ENCODE peak calls at places on chromosomes 12 and 14, in nine cellular contexts. One of them, this sample, is unnamed.

GRCh38 chr12:464484-465267 is 4.9 kb downstream of the B4GALNT3 start:
- DNase-seq in IMR-90: no peak
- DNase-seq in hepatocyte: no peak
- DNase-seq in BE2C: no peak
- DNase-seq in glutamatergic neuron: no peak
- DNase-seq in AG10803: no peak
- DNase-seq in colonic mucosa: no peak
- DNase-seq in endodermal cell: no peak
- DNase-seq in Panc1: no peak
- DNase-seq in this sample: no peak

GRCh38 chr14:74551001-74551400 is 57.4 kb downstream of the ISCA2 start:
- DNase-seq in IMR-90: no peak
- DNase-seq in hepatocyte: no peak
- DNase-seq in BE2C: no peak
- DNase-seq in glutamatergic neuron: no peak
- DNase-seq in AG10803: no peak
- DNase-seq in colonic mucosa: no peak
- DNase-seq in endodermal cell: no peak
- DNase-seq in Panc1: no peak
- DNase-seq in this sample: no peak

GRCh38 chr14:77151918-77152588 is 10.5 kb upstream of the ZDHHC22 start:
- DNase-seq in IMR-90: peak; percentile 28
- DNase-seq in hepatocyte: no peak
- DNase-seq in BE2C: peak; percentile 23
- DNase-seq in glutamatergic neuron: no peak
- DNase-seq in AG10803: peak; percentile 34
- DNase-seq in colonic mucosa: no peak
- DNase-seq in endodermal cell: no peak
- DNase-seq in Panc1: peak; percentile 24
- DNase-seq in this sample: no peak

GRCh38 chr14:89625988-89626806 is 209.2 kb upstream of the FOXN3 start:
- DNase-seq in IMR-90: no peak
- DNase-seq in hepatocyte: no peak
- DNase-seq in BE2C: no peak
- DNase-seq in glutamatergic neuron: no peak
- DNase-seq in AG10803: no peak
- DNase-seq in colonic mucosa: no peak
- DNase-seq in endodermal cell: no peak
- DNase-seq in Panc1: no peak
- DNase-seq in this sample: no peak

GRCh38 chr12:28870839-28871440 is 278.1 kb upstream of the FAR2 start:
- DNase-seq in IMR-90: peak; percentile 20
- DNase-seq in hepatocyte: no peak
- DNase-seq in BE2C: no peak
- DNase-seq in glutamatergic neuron: no peak
- DNase-seq in AG10803: no peak
- DNase-seq in colonic mucosa: no peak
- DNase-seq in endodermal cell: no peak
- DNase-seq in Panc1: no peak
- DNase-seq in this sample: no peak

GRCh38 chr14:104576607-104577332 is 2.8 kb upstream of the C14orf180 start:
- DNase-seq in IMR-90: no peak
- DNase-seq in hepatocyte: peak; percentile 70
- DNase-seq in BE2C: no peak
- DNase-seq in glutamatergic neuron: peak; percentile 52
- DNase-seq in AG10803: no peak
- DNase-seq in colonic mucosa: peak; percentile 69
- DNase-seq in endodermal cell: peak; percentile 64
- DNase-seq in Panc1: no peak
- DNase-seq in this sample: no peak

GRCh38 chr14:52922656-52923055 is 28.2 kb downstream of the FERMT2 start:
- DNase-seq in IMR-90: peak; percentile 69
- DNase-seq in hepatocyte: no peak
- DNase-seq in BE2C: no peak
- DNase-seq in glutamatergic neuron: no peak
- DNase-seq in AG10803: peak; percentile 50
- DNase-seq in colonic mucosa: no peak
- DNase-seq in endodermal cell: no peak
- DNase-seq in Panc1: no peak
- DNase-seq in this sample: no peak

GRCh38 chr12:65364021-65364420 is 85.5 kb downstream of the MSRB3 start:
- DNase-seq in IMR-90: peak; percentile 37
- DNase-seq in hepatocyte: no peak
- DNase-seq in BE2C: no peak
- DNase-seq in glutamatergic neuron: no peak
- DNase-seq in AG10803: peak; percentile 54
- DNase-seq in colonic mucosa: no peak
- DNase-seq in endodermal cell: no peak
- DNase-seq in Panc1: no peak
- DNase-seq in this sample: no peak

GRCh38 chr14:103657466-103657865 is 28.5 kb downstream of the KLC1 start:
- DNase-seq in IMR-90: peak; percentile 90
- DNase-seq in hepatocyte: no peak
- DNase-seq in BE2C: no peak
- DNase-seq in glutamatergic neuron: no peak
- DNase-seq in AG10803: peak; percentile 91
- DNase-seq in colonic mucosa: no peak
- DNase-seq in endodermal cell: no peak
- DNase-seq in Panc1: no peak
- DNase-seq in this sample: no peak

GRCh38 chr14:94598816-94599655 is 13.2 kb upstream of the SERPINA3 start:
- DNase-seq in IMR-90: peak; percentile 97
- DNase-seq in hepatocyte: peak; percentile 90
- DNase-seq in BE2C: no peak
- DNase-seq in glutamatergic neuron: no peak
- DNase-seq in AG10803: peak; percentile 95
- DNase-seq in colonic mucosa: peak; percentile 80
- DNase-seq in endodermal cell: peak; percentile 70
- DNase-seq in Panc1: no peak
- DNase-seq in this sample: no peak

GRCh38 chr12:12408265-12408690 is 51.4 kb downstream of the BORCS5 start:
- DNase-seq in IMR-90: no peak
- DNase-seq in hepatocyte: no peak
- DNase-seq in BE2C: no peak
- DNase-seq in glutamatergic neuron: no peak
- DNase-seq in AG10803: no peak
- DNase-seq in colonic mucosa: no peak
- DNase-seq in endodermal cell: no peak
- DNase-seq in Panc1: no peak
- DNase-seq in this sample: no peak

GRCh38 chr12:132306885-132307191 is 22.6 kb downstream of the GALNT9 start:
- DNase-seq in IMR-90: no peak
- DNase-seq in hepatocyte: no peak
- DNase-seq in BE2C: no peak
- DNase-seq in glutamatergic neuron: peak; percentile 6
- DNase-seq in AG10803: no peak
- DNase-seq in colonic mucosa: no peak
- DNase-seq in endodermal cell: no peak
- DNase-seq in Panc1: no peak
- DNase-seq in this sample: no peak
- TF ChIP-seq CTCF in IMR-90: no peak
- TF ChIP-seq CTCF in hepatocyte: no peak
- TF ChIP-seq CTCF in BE2C: no peak
- TF ChIP-seq CTCF in glutamatergic neuron: no peak
- TF ChIP-seq CTCF in AG10803: no peak
- TF ChIP-seq CTCF in colonic mucosa: no peak
- TF ChIP-seq CTCF in endodermal cell: no peak
- TF ChIP-seq CTCF in Panc1: no peak
- TF ChIP-seq CTCF in this sample: no peak

GRCh38 chr14:49549446-49549845 is 36.7 kb downstream of the RPS29 start:
- DNase-seq in IMR-90: no peak
- DNase-seq in hepatocyte: no peak
- DNase-seq in BE2C: no peak
- DNase-seq in glutamatergic neuron: no peak
- DNase-seq in AG10803: no peak
- DNase-seq in colonic mucosa: no peak
- DNase-seq in endodermal cell: peak; percentile 48
- DNase-seq in Panc1: no peak
- DNase-seq in this sample: no peak

GRCh38 chr14:49552630-49553029 is 33.5 kb downstream of the RPS29 start:
- DNase-seq in IMR-90: no peak
- DNase-seq in hepatocyte: no peak
- DNase-seq in BE2C: no peak
- DNase-seq in glutamatergic neuron: no peak
- DNase-seq in AG10803: no peak
- DNase-seq in colonic mucosa: no peak
- DNase-seq in endodermal cell: no peak
- DNase-seq in Panc1: no peak
- DNase-seq in this sample: no peak

GRCh38 chr14:49551569-49551968 is 34.6 kb downstream of the RPS29 start:
- DNase-seq in IMR-90: no peak
- DNase-seq in hepatocyte: no peak
- DNase-seq in BE2C: no peak
- DNase-seq in glutamatergic neuron: no peak
- DNase-seq in AG10803: no peak
- DNase-seq in colonic mucosa: no peak
- DNase-seq in endodermal cell: no peak
- DNase-seq in Panc1: no peak
- DNase-seq in this sample: no peak

GRCh38 chr14:49549881-49550280 is 36.3 kb downstream of the RPS29 start:
- DNase-seq in IMR-90: peak; percentile 44
- DNase-seq in hepatocyte: peak; percentile 16
- DNase-seq in BE2C: no peak
- DNase-seq in glutamatergic neuron: no peak
- DNase-seq in AG10803: peak; percentile 34
- DNase-seq in colonic mucosa: no peak
- DNase-seq in endodermal cell: peak; percentile 80
- DNase-seq in Panc1: no peak
- DNase-seq in this sample: no peak

GRCh38 chr14:49550284-49551184 is 35.6 kb downstream of the RPS29 start:
- DNase-seq in IMR-90: peak; percentile 19
- DNase-seq in hepatocyte: no peak
- DNase-seq in BE2C: no peak
- DNase-seq in glutamatergic neuron: no peak
- DNase-seq in AG10803: no peak
- DNase-seq in colonic mucosa: no peak
- DNase-seq in endodermal cell: no peak
- DNase-seq in Panc1: no peak
- DNase-seq in this sample: no peak
- TF ChIP-seq CTCF in IMR-90: peak; percentile 35
- TF ChIP-seq CTCF in hepatocyte: peak; percentile 52
- TF ChIP-seq CTCF in BE2C: peak; percentile 24
- TF ChIP-seq CTCF in glutamatergic neuron: no peak
- TF ChIP-seq CTCF in AG10803: peak; percentile 33
- TF ChIP-seq CTCF in colonic mucosa: no peak
- TF ChIP-seq CTCF in endodermal cell: peak; percentile 71
- TF ChIP-seq CTCF in Panc1: peak; percentile 41
- TF ChIP-seq CTCF in this sample: no peak

DNA sequence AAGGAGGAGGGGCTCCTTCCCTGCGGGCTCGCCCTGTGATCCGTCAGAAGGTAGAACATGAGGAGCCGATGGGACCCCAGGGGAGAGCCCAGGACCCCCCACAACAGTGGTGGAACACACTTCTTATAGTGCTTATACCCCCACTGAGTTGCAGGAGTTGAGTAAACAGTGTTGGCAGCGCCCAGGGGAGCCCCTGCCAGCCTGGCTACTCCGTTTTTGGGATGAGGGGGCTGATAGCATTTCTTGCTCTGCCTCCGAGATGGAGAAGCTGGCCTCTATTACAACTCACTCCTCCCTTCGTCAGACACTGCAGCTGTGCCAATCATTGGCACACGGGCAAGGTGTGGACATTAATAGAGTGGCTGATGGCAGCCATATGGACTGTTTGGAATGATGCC is 95.0 kb upstream of the TMPO start:
- DNase-seq in IMR-90: no peak
- DNase-seq in hepatocyte: no peak
- DNase-seq in BE2C: no peak
- DNase-seq in glutamatergic neuron: no peak
- DNase-seq in AG10803: no peak
- DNase-seq in colonic mucosa: no peak
- DNase-seq in endodermal cell: peak; percentile 41
- DNase-seq in Panc1: no peak
- DNase-seq in this sample: no peak
- TF ChIP-seq CTCF in IMR-90: no peak
- TF ChIP-seq CTCF in hepatocyte: no peak
- TF ChIP-seq CTCF in BE2C: no peak
- TF ChIP-seq CTCF in glutamatergic neuron: no peak
- TF ChIP-seq CTCF in AG10803: no peak
- TF ChIP-seq CTCF in colonic mucosa: no peak
- TF ChIP-seq CTCF in endodermal cell: no peak
- TF ChIP-seq CTCF in Panc1: no peak
- TF ChIP-seq CTCF in this sample: no peak

GRCh38 chr12:44497044-44497443 is 379.1 kb downstream of the NELL2 start:
- DNase-seq in IMR-90: no peak
- DNase-seq in hepatocyte: no peak
- DNase-seq in BE2C: no peak
- DNase-seq in glutamatergic neuron: no peak
- DNase-seq in AG10803: no peak
- DNase-seq in colonic mucosa: no peak
- DNase-seq in endodermal cell: peak; percentile 75
- DNase-seq in Panc1: no peak
- DNase-seq in this sample: no peak
- TF ChIP-seq CTCF in IMR-90: no peak
- TF ChIP-seq CTCF in hepatocyte: peak; percentile 4
- TF ChIP-seq CTCF in BE2C: no peak
- TF ChIP-seq CTCF in glutamatergic neuron: no peak
- TF ChIP-seq CTCF in AG10803: no peak
- TF ChIP-seq CTCF in colonic mucosa: no peak
- TF ChIP-seq CTCF in endodermal cell: peak; percentile 74
- TF ChIP-seq CTCF in Panc1: no peak
- TF ChIP-seq CTCF in this sample: peak; percentile 12

DNA sequence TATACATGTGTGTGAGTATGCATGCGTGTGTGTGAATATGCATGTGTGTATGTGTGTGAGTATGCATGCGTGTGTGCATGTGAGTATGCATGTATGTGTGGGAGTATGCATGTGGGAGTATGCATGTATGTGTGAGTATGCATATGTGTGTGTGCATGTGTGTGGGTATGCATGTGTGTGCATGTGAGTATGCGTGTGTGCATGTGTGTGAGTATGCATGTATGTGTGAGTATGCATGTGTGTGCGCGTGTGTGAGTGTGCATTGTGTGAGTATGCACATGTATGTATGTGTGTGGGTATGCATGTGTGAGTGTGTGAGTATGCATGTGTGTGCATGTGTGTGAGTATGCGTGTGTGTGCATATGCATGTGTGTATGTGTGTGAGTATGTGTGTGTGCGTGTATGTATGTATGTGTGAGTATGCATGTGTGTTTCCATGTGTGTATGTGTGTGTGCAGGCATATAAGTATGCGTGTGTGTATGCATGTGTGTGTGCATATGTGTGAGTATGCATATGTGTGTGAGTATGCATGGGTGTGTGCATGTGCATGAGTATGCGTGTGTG is 97.9 kb upstream of the MED13L start:
- DNase-seq in IMR-90: no peak
- DNase-seq in hepatocyte: no peak
- DNase-seq in BE2C: no peak
- DNase-seq in glutamatergic neuron: no peak
- DNase-seq in AG10803: no peak
- DNase-seq in colonic mucosa: no peak
- DNase-seq in endodermal cell: no peak
- DNase-seq in Panc1: no peak
- DNase-seq in this sample: no peak
- TF ChIP-seq CTCF in IMR-90: no peak
- TF ChIP-seq CTCF in hepatocyte: no peak
- TF ChIP-seq CTCF in BE2C: no peak
- TF ChIP-seq CTCF in glutamatergic neuron: no peak
- TF ChIP-seq CTCF in AG10803: no peak
- TF ChIP-seq CTCF in colonic mucosa: no peak
- TF ChIP-seq CTCF in endodermal cell: no peak
- TF ChIP-seq CTCF in Panc1: no peak
- TF ChIP-seq CTCF in this sample: no peak

This sample was measured in nephron progenitor cell.